ENCODE peak calls at places on chromosome 22, in nine cellular contexts. T is breast epithelium, C is sigmoid colon, B is heart left ventricle, D is adrenal gland, W is stomach, N is IMR-90, G is A549, Q is suprapubic skin. K is an unnamed sample.

GRCh38 chr22:43642319-43642718 is 169.8 kb downstream of the EFCAB6 start:
- DNase-seq in T (no peak), C (no peak), B (no peak), D (no peak), W (no peak), N (no peak), G (no peak), Q (no peak), K (peak; percentile 45)

GRCh38 chr22:25764270-25765015 is 22.5 kb downstream of the MYO18B start:
- DNase-seq in T (no peak), C (no peak), B (no peak), D (no peak), W (no peak), N (no peak), G (no peak), Q (no peak), K (no peak)

GRCh38 chr22:45709866-45710265 is 38.2 kb downstream of the ATXN10 start:
- DNase-seq in T (no peak), C (no peak), B (no peak), D (peak; percentile 18), W (no peak), N (peak; percentile 82), G (no peak), Q (no peak), K (no peak)

GRCh38 chr22:35891442-35891841 is 137.2 kb downstream of the RBFOX2 start:
- DNase-seq in T (no peak), C (no peak), B (no peak), D (no peak), W (no peak), N (no peak), G (no peak), Q (no peak), K (no peak)

GRCh38 chr22:41682033-41682807 is 6.4 kb downstream of the SNU13 start:
- DNase-seq in T (peak; percentile 88), C (peak; percentile 94), B (peak; percentile 88), D (peak; percentile 89), W (peak; percentile 90), N (peak; percentile 88), G (no peak), Q (peak; percentile 92), K (peak; percentile 77)

GRCh38 chr22:26675687-26676273 is 18.4 kb downstream of the MIAT start:
- DNase-seq in T (no peak), C (no peak), B (no peak), D (no peak), W (no peak), N (no peak), G (no peak), Q (no peak), K (no peak)

GRCh38 chr22:36223504-36223903 is 15.8 kb downstream of the APOL2 start:
- DNase-seq in T (no peak), C (no peak), B (no peak), D (no peak), W (no peak), N (no peak), G (no peak), Q (no peak), K (peak; percentile 74)

GRCh38 chr22:30968015-30968923 is at the start of gene MORC2:
- DNase-seq in T (no peak), C (peak; percentile 84), B (no peak), D (peak; percentile 70), W (peak; percentile 63), N (peak; percentile 15), G (peak; percentile 27), Q (peak; percentile 79), K (peak; percentile 90)

GRCh38 chr22:45083659-45084305 is 74.0 kb upstream of the PHF21B start:
- DNase-seq in T (no peak), C (no peak), B (no peak), D (peak; percentile 42), W (no peak), N (peak; percentile 81), G (no peak), Q (no peak), K (no peak)

GRCh38 chr22:50599816-50600454 is 658 bp upstream of the MAPK8IP2 start:
- DNase-seq in T (peak; percentile 66), C (peak; percentile 72), B (peak; percentile 71), D (no peak), W (peak; percentile 59), N (no peak), G (no peak), Q (peak; percentile 71), K (no peak)
- H3K4me3 ChIP-seq in T (peak overlapping the region; percentile 34), C (no peak overlapping the region), B (peak overlapping the region; percentile 21), D (peak overlapping the region; percentile 68), W (peak overlapping the region; percentile 61), N (no peak overlapping the region), G (peak overlapping the region; percentile 56), Q (peak overlapping the region; percentile 55), K (no peak overlapping the region)

DNA sequence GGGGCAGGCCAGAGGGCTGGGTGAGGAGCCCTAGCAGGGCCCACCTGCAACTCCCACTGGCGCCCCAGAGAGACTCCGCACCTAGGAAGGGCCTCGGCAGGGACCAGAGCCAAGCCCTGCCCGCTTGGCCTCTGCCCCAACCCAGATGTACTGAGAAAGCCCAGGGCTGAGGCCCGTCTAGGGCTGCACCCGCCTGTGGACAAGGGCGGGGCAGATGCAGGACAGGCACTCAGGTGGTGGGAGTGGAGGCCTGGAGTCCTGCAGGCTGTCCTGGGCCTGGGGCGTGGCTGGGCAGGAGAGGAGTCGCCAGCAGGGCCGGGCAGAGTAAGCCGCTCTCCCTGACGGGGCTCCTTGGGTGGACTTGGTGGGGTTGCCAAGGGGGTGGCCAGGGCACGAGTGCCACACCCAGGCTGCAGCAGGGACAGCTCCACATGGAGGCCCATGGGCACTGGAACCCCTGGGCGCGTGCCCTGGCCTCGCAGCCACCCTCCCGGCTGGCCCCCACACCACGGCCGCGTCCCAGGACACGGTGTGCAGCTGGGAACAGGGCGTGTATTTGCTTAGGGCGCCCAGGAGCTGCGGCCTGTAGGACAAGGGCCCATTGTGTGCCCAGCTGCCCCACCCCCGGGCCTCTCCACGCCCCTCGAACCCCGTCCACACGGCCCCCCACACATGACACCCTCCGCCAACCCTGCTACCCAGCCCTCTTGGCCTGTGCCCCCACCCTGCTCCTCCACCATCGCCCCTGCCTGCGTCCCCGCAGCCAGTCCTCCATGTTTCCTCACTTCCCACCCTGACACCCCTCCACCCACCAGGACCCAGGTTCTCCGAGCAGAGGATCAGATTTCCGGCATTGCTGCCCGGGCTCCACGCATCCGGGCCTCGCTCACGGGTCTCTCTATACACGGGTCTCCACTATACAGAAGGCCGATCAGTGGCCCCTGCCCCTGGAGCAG is 11.3 kb upstream of the PIM3 start:
- DNase-seq in T (peak; percentile 88), C (no peak), B (no peak), D (no peak), W (peak; percentile 97), N (no peak), G (no peak), Q (no peak), K (no peak)
- TF ChIP-seq POLR2A in T (peak; percentile 27), C (peak; percentile 73), B (no peak), D (no peak), W (peak; percentile 64), N (no peak), G (no peak), Q (no peak), K (no peak)

GRCh38 chr22:17629646-17630045 is 1.1 kb upstream of the ATP6V1E1 start:
- DNase-seq in T (no peak), C (no peak), B (no peak), D (no peak), W (no peak), N (no peak), G (no peak), Q (no peak), K (no peak)
- H3K4me3 ChIP-seq in T (no peak overlapping the region), C (no peak overlapping the region), B (no peak overlapping the region), D (no peak overlapping the region), W (no peak overlapping the region), N (no peak overlapping the region), G (peak overlapping the region; percentile 96), Q (no peak overlapping the region), K (no peak overlapping the region)

GRCh38 chr22:39317084-39317755 is 2.2 kb downstream of the RPL3 start:
- DNase-seq in T (no peak), C (no peak), B (no peak), D (peak; percentile 28), W (no peak), N (no peak), G (no peak), Q (no peak), K (no peak)

GRCh38 chr22:39314251-39314971 is 5.0 kb downstream of the RPL3 start:
- DNase-seq in T (no peak), C (no peak), B (no peak), D (peak; percentile 91), W (no peak), N (no peak), G (no peak), Q (no peak), K (no peak)

GRCh38 chr22:39316440-39317083 is 2.9 kb downstream of the RPL3 start:
- DNase-seq in T (peak; percentile 71), C (peak; percentile 89), B (peak; percentile 77), D (peak; percentile 87), W (peak; percentile 79), N (peak; percentile 95), G (no peak), Q (peak; percentile 89), K (peak; percentile 75)

GRCh38 chr22:39313258-39314001 is 6.0 kb downstream of the RPL3 start:
- DNase-seq in T (no peak), C (no peak), B (no peak), D (peak; percentile 60), W (no peak), N (no peak), G (no peak), Q (no peak), K (no peak)

GRCh38 chr22:39315389-39315788 is 4.0 kb downstream of the RPL3 start:
- DNase-seq in T (no peak), C (no peak), B (no peak), D (peak; percentile 74), W (no peak), N (no peak), G (no peak), Q (no peak), K (no peak)
- TF ChIP-seq POLR2A in T (no peak), C (no peak), B (no peak), D (no peak), W (no peak), N (no peak), G (no peak), Q (no peak), K (no peak)

GRCh38 chr22:46749682-46750529 is 11.9 kb upstream of the CERK start:
- DNase-seq in T (no peak), C (peak; percentile 59), B (no peak), D (no peak), W (no peak), N (no peak), G (no peak), Q (no peak), K (no peak)
- H3K4me3 ChIP-seq in T (no peak overlapping the region), C (no peak overlapping the region), B (no peak overlapping the region), D (no peak overlapping the region), W (no peak overlapping the region), N (no peak overlapping the region), G (no peak overlapping the region), Q (no peak overlapping the region), K (no peak overlapping the region)

GRCh38 chr22:32917577-32918375 is 116.3 kb downstream of the TIMP3 start:
- DNase-seq in T (no peak), C (no peak), B (no peak), D (no peak), W (no peak), N (no peak), G (no peak), Q (no peak), K (no peak)
- TF ChIP-seq POLR2A in T (no peak), C (no peak), B (no peak), D (no peak), W (no peak), N (no peak), G (no peak), Q (no peak), K (no peak)